ENCODE peak calls at places on chromosomes 3 and 15, in nine cellular contexts. One of them, this sample, is unnamed. For H3K9me3, the result is how much of the 10 kb centered on the place peaks cover.

GRCh38 chr3:189148090-189148507 is 23.7 kb upstream of the TPRG1 start:
- DNase-seq in fibroblast of lung: peak
- DNase-seq in CD8-positive, alpha-beta T cell: peak
- DNase-seq in body of pancreas: peak
- DNase-seq in adipocyte: peak
- DNase-seq in GM23248: peak
- DNase-seq in adrenal gland: peak
- DNase-seq in naive thymus-derived CD4-positive, alpha-beta T cell: peak
- DNase-seq in T-helper 17 cell: peak
- DNase-seq in this sample: peak

GRCh38 chr3:128194843-128195242 is 41.6 kb downstream of the EEFSEC start:
- DNase-seq in fibroblast of lung: peak
- DNase-seq in adipocyte: no peak
- DNase-seq in CD8-positive, alpha-beta T cell: no peak
- DNase-seq in body of pancreas: no peak
- DNase-seq in adrenal gland: no peak
- DNase-seq in GM23248: no peak
- DNase-seq in T-helper 17 cell: no peak
- DNase-seq in naive thymus-derived CD4-positive, alpha-beta T cell: no peak
- DNase-seq in this sample: no peak

GRCh38 chr15:71572452-71573053 is 237.8 kb upstream of the NR2E3 start:
- DNase-seq in fibroblast of lung: peak
- DNase-seq in naive thymus-derived CD4-positive, alpha-beta T cell: no peak
- DNase-seq in adrenal gland: no peak
- DNase-seq in CD8-positive, alpha-beta T cell: no peak
- DNase-seq in GM23248: peak
- DNase-seq in body of pancreas: no peak
- DNase-seq in T-helper 17 cell: no peak
- DNase-seq in adipocyte: no peak
- DNase-seq in this sample: no peak

GRCh38 chr3:45910892-45911291 is 24.5 kb downstream of the CCR9 start:
- DNase-seq in T-helper 17 cell: no peak
- DNase-seq in adipocyte: no peak
- DNase-seq in adrenal gland: no peak
- DNase-seq in CD8-positive, alpha-beta T cell: no peak
- DNase-seq in fibroblast of lung: no peak
- DNase-seq in GM23248: no peak
- DNase-seq in naive thymus-derived CD4-positive, alpha-beta T cell: no peak
- DNase-seq in body of pancreas: no peak
- DNase-seq in this sample: no peak

GRCh38 chr3:187227658-187228258 is 30.5 kb downstream of the RTP1 start:
- DNase-seq in adipocyte: peak
- DNase-seq in T-helper 17 cell: no peak
- DNase-seq in body of pancreas: no peak
- DNase-seq in GM23248: peak
- DNase-seq in CD8-positive, alpha-beta T cell: no peak
- DNase-seq in fibroblast of lung: peak
- DNase-seq in adrenal gland: no peak
- DNase-seq in naive thymus-derived CD4-positive, alpha-beta T cell: no peak
- DNase-seq in this sample: no peak

GRCh38 chr3:180870008-180870733 is 42.3 kb upstream of the FXR1 start:
- DNase-seq in fibroblast of lung: peak
- DNase-seq in adipocyte: peak
- DNase-seq in CD8-positive, alpha-beta T cell: no peak
- DNase-seq in GM23248: peak
- DNase-seq in naive thymus-derived CD4-positive, alpha-beta T cell: no peak
- DNase-seq in body of pancreas: peak
- DNase-seq in adrenal gland: no peak
- DNase-seq in T-helper 17 cell: no peak
- DNase-seq in this sample: no peak

GRCh38 chr3:132119531-132119930 is 84.7 kb upstream of the CPNE4 start:
- DNase-seq in naive thymus-derived CD4-positive, alpha-beta T cell: no peak
- DNase-seq in GM23248: no peak
- DNase-seq in fibroblast of lung: no peak
- DNase-seq in body of pancreas: no peak
- DNase-seq in adrenal gland: no peak
- DNase-seq in T-helper 17 cell: no peak
- DNase-seq in adipocyte: no peak
- DNase-seq in CD8-positive, alpha-beta T cell: no peak
- DNase-seq in this sample: no peak

GRCh38 chr15:68815598-68815997 is 5.1 kb downstream of the ANP32A start:
- DNase-seq in T-helper 17 cell: no peak
- DNase-seq in CD8-positive, alpha-beta T cell: no peak
- DNase-seq in adipocyte: no peak
- DNase-seq in naive thymus-derived CD4-positive, alpha-beta T cell: no peak
- DNase-seq in body of pancreas: no peak
- DNase-seq in GM23248: peak
- DNase-seq in adrenal gland: no peak
- DNase-seq in fibroblast of lung: peak
- DNase-seq in this sample: no peak

GRCh38 chr15:101528108-101528916 is 38.8 kb upstream of the PCSK6 start:
- DNase-seq in naive thymus-derived CD4-positive, alpha-beta T cell: no peak
- DNase-seq in T-helper 17 cell: no peak
- DNase-seq in GM23248: peak
- DNase-seq in fibroblast of lung: no peak
- DNase-seq in body of pancreas: peak
- DNase-seq in adrenal gland: no peak
- DNase-seq in CD8-positive, alpha-beta T cell: no peak
- DNase-seq in adipocyte: no peak
- DNase-seq in this sample: no peak

GRCh38 chr3:42505849-42506410 is 3.5 kb downstream of the VIPR1 start:
- DNase-seq in GM23248: no peak
- DNase-seq in naive thymus-derived CD4-positive, alpha-beta T cell: peak
- DNase-seq in adipocyte: no peak
- DNase-seq in CD8-positive, alpha-beta T cell: no peak
- DNase-seq in body of pancreas: peak
- DNase-seq in fibroblast of lung: no peak
- DNase-seq in adrenal gland: no peak
- DNase-seq in T-helper 17 cell: peak
- DNase-seq in this sample: no peak

GRCh38 chr3:42814914-42815507 is 5.8 kb downstream of the ACKR2 start:
- DNase-seq in T-helper 17 cell: no peak
- DNase-seq in fibroblast of lung: no peak
- DNase-seq in body of pancreas: no peak
- DNase-seq in adrenal gland: no peak
- DNase-seq in GM23248: peak
- DNase-seq in CD8-positive, alpha-beta T cell: no peak
- DNase-seq in naive thymus-derived CD4-positive, alpha-beta T cell: no peak
- DNase-seq in adipocyte: no peak
- DNase-seq in this sample: no peak

GRCh38 chr3:183629546-183630301 is 5.7 kb upstream of the KLHL24 start:
- DNase-seq in CD8-positive, alpha-beta T cell: no peak
- DNase-seq in naive thymus-derived CD4-positive, alpha-beta T cell: no peak
- DNase-seq in fibroblast of lung: no peak
- DNase-seq in GM23248: no peak
- DNase-seq in adrenal gland: no peak
- DNase-seq in T-helper 17 cell: no peak
- DNase-seq in body of pancreas: no peak
- DNase-seq in adipocyte: no peak
- DNase-seq in this sample: no peak

GRCh38 chr15:94234300-94234699 is 2.9 kb downstream of the MCTP2 start:
- DNase-seq in adipocyte: peak
- DNase-seq in fibroblast of lung: peak
- DNase-seq in GM23248: no peak
- DNase-seq in adrenal gland: no peak
- DNase-seq in body of pancreas: no peak
- DNase-seq in T-helper 17 cell: no peak
- DNase-seq in naive thymus-derived CD4-positive, alpha-beta T cell: peak
- DNase-seq in CD8-positive, alpha-beta T cell: no peak
- DNase-seq in this sample: no peak

GRCh38 chr3:52596658-52597265 is 60.4 kb downstream of the UQCC5 start:
- DNase-seq in T-helper 17 cell: no peak
- DNase-seq in CD8-positive, alpha-beta T cell: no peak
- DNase-seq in GM23248: no peak
- DNase-seq in fibroblast of lung: no peak
- DNase-seq in body of pancreas: no peak
- DNase-seq in naive thymus-derived CD4-positive, alpha-beta T cell: no peak
- DNase-seq in adrenal gland: no peak
- DNase-seq in adipocyte: no peak
- DNase-seq in this sample: no peak

DNA sequence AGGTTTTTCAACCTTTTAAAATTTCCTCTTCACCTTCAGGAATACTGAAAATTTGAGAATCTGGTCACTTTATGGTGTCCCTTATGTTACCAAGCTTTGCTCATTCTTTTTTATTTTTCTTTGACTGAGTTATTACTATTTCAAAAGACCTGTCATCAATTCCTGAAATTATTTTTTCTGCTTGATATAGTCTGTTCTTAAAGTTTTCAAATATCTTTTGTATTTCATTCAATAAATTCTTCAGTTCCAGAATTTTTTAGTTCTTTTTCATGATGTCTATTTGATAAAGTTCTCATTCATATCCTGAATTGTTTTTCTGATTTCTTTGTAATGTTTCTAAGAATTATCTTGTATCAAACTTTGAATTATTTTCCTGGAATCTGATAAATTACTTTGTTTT is 63.9 kb downstream of the UQCC5 start:
- DNase-seq in T-helper 17 cell: no peak
- DNase-seq in GM23248: no peak
- DNase-seq in adrenal gland: no peak
- DNase-seq in fibroblast of lung: no peak
- DNase-seq in naive thymus-derived CD4-positive, alpha-beta T cell: no peak
- DNase-seq in CD8-positive, alpha-beta T cell: no peak
- DNase-seq in body of pancreas: no peak
- DNase-seq in adipocyte: no peak
- DNase-seq in this sample: no peak
- H3K9me3 ChIP-seq in T-helper 17 cell: under half
- H3K9me3 ChIP-seq in GM23248: under half
- H3K9me3 ChIP-seq in adrenal gland: under half
- H3K9me3 ChIP-seq in fibroblast of lung: under half
- H3K9me3 ChIP-seq in naive thymus-derived CD4-positive, alpha-beta T cell: under half
- H3K9me3 ChIP-seq in CD8-positive, alpha-beta T cell: under half
- H3K9me3 ChIP-seq in body of pancreas: under half
- H3K9me3 ChIP-seq in adipocyte: under half
- H3K9me3 ChIP-seq in this sample: under half

DNA sequence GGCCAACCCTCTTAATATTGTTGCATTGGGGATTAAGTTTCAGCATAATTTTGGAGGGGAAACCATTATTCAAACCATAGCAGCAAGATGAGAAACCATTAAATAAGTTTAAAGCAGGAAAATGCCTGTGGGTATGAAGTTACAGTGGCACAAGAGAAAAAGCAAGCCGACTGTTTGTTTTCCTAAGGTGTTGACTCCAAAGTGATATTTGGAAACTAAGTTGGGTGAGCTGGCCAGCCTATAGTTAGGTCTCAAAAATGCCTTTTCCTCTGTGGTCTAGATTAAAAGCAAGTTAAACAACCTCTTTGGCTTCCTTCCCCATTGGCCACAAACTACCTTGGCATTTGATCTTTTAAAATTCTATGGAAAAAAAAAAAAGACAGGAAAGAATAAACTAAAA is 419.8 kb upstream of the AZI2 start:
- DNase-seq in T-helper 17 cell: no peak
- DNase-seq in adipocyte: no peak
- DNase-seq in adrenal gland: no peak
- DNase-seq in CD8-positive, alpha-beta T cell: no peak
- DNase-seq in body of pancreas: no peak
- DNase-seq in naive thymus-derived CD4-positive, alpha-beta T cell: no peak
- DNase-seq in fibroblast of lung: no peak
- DNase-seq in GM23248: no peak
- DNase-seq in this sample: no peak
- H3K9me3 ChIP-seq in T-helper 17 cell: under half
- H3K9me3 ChIP-seq in adipocyte: under half
- H3K9me3 ChIP-seq in adrenal gland: under half
- H3K9me3 ChIP-seq in CD8-positive, alpha-beta T cell: under half
- H3K9me3 ChIP-seq in body of pancreas: under half
- H3K9me3 ChIP-seq in naive thymus-derived CD4-positive, alpha-beta T cell: under half
- H3K9me3 ChIP-seq in fibroblast of lung: under half
- H3K9me3 ChIP-seq in GM23248: under half
- H3K9me3 ChIP-seq in this sample: under half

GRCh38 chr3:194276768-194277546 is 74.2 kb downstream of the CPN2 start:
- DNase-seq in T-helper 17 cell: no peak
- DNase-seq in fibroblast of lung: peak
- DNase-seq in CD8-positive, alpha-beta T cell: no peak
- DNase-seq in naive thymus-derived CD4-positive, alpha-beta T cell: no peak
- DNase-seq in GM23248: peak
- DNase-seq in adipocyte: peak
- DNase-seq in adrenal gland: peak
- DNase-seq in body of pancreas: peak
- DNase-seq in this sample: no peak
- H3K9me3 ChIP-seq in T-helper 17 cell: under half
- H3K9me3 ChIP-seq in fibroblast of lung: under half
- H3K9me3 ChIP-seq in CD8-positive, alpha-beta T cell: under half
- H3K9me3 ChIP-seq in naive thymus-derived CD4-positive, alpha-beta T cell: under half
- H3K9me3 ChIP-seq in GM23248: under half
- H3K9me3 ChIP-seq in adipocyte: under half
- H3K9me3 ChIP-seq in adrenal gland: under half
- H3K9me3 ChIP-seq in body of pancreas: under half
- H3K9me3 ChIP-seq in this sample: under half

GRCh38 chr15:73352082-73352481 is 16.7 kb downstream of the HCN4 start:
- DNase-seq in CD8-positive, alpha-beta T cell: no peak
- DNase-seq in body of pancreas: peak
- DNase-seq in adipocyte: no peak
- DNase-seq in fibroblast of lung: no peak
- DNase-seq in GM23248: peak
- DNase-seq in T-helper 17 cell: no peak
- DNase-seq in naive thymus-derived CD4-positive, alpha-beta T cell: no peak
- DNase-seq in adrenal gland: no peak
- DNase-seq in this sample: no peak
- H3K9me3 ChIP-seq in CD8-positive, alpha-beta T cell: under half
- H3K9me3 ChIP-seq in body of pancreas: under half
- H3K9me3 ChIP-seq in adipocyte: under half
- H3K9me3 ChIP-seq in fibroblast of lung: under half
- H3K9me3 ChIP-seq in GM23248: under half
- H3K9me3 ChIP-seq in T-helper 17 cell: under half
- H3K9me3 ChIP-seq in naive thymus-derived CD4-positive, alpha-beta T cell: under half
- H3K9me3 ChIP-seq in adrenal gland: under half
- H3K9me3 ChIP-seq in this sample: under half

DNA sequence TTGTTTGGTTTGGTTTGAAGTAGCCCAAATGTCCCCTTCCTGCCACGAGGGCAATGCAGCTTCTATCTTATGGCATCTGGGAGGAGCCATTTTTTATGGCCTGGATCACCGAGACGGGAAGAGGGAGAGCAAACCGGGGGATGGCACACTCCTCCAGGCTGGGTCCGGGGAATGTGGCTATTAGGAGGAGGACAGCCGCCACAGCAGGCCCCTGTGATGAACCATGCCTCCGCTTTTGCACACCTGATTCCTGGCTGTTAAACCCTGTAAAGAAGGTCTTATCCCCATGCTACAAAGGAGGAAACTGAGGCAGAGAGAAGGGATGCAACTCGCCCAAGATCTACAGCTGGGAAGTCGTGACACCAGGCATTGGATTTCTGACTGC is 157.6 kb downstream of the OR4M2 start:
- DNase-seq in adrenal gland: no peak
- DNase-seq in body of pancreas: no peak
- DNase-seq in naive thymus-derived CD4-positive, alpha-beta T cell: no peak
- DNase-seq in T-helper 17 cell: no peak
- DNase-seq in adipocyte: no peak
- DNase-seq in GM23248: no peak
- DNase-seq in fibroblast of lung: no peak
- DNase-seq in CD8-positive, alpha-beta T cell: no peak
- DNase-seq in this sample: no peak
- H3K9me3 ChIP-seq in adrenal gland: under half
- H3K9me3 ChIP-seq in body of pancreas: under half
- H3K9me3 ChIP-seq in naive thymus-derived CD4-positive, alpha-beta T cell: under half
- H3K9me3 ChIP-seq in T-helper 17 cell: under half
- H3K9me3 ChIP-seq in adipocyte: under half
- H3K9me3 ChIP-seq in GM23248: under half
- H3K9me3 ChIP-seq in fibroblast of lung: under half
- H3K9me3 ChIP-seq in CD8-positive, alpha-beta T cell: under half
- H3K9me3 ChIP-seq in this sample: under half

GRCh38 chr3:75737831-75738493 is 47.4 kb downstream of the ZNF717 start:
- DNase-seq in adipocyte: peak
- DNase-seq in adrenal gland: no peak
- DNase-seq in fibroblast of lung: peak
- DNase-seq in GM23248: peak
- DNase-seq in naive thymus-derived CD4-positive, alpha-beta T cell: no peak
- DNase-seq in body of pancreas: no peak
- DNase-seq in T-helper 17 cell: no peak
- DNase-seq in CD8-positive, alpha-beta T cell: no peak
- DNase-seq in this sample: no peak
- H3K9me3 ChIP-seq in adipocyte: half or more
- H3K9me3 ChIP-seq in adrenal gland: half or more
- H3K9me3 ChIP-seq in fibroblast of lung: under half
- H3K9me3 ChIP-seq in GM23248: under half
- H3K9me3 ChIP-seq in naive thymus-derived CD4-positive, alpha-beta T cell: under half
- H3K9me3 ChIP-seq in body of pancreas: under half
- H3K9me3 ChIP-seq in T-helper 17 cell: half or more
- H3K9me3 ChIP-seq in CD8-positive, alpha-beta T cell: half or more
- H3K9me3 ChIP-seq in this sample: under half